ENCODE peak calls at places on chromosomes 12 and 14, in four cellular contexts. Y, C, B and G are unnamed samples.

GRCh38 chr12:58341791-58342190 is 400.4 kb downstream of the ATP23 start:
- DNase-seq in Y (peak; percentile 87), C (no peak), B (no peak), G (peak; percentile 95)

GRCh38 chr12:109719123-109720022 is 5.7 kb downstream of the FAM222A start:
- DNase-seq in Y (no peak), C (no peak), B (no peak), G (no peak)

GRCh38 chr14:26526132-26526531 is 71.7 kb downstream of the NOVA1 start:
- DNase-seq in Y (no peak), C (no peak), B (no peak), G (no peak)

GRCh38 chr14:99603471-99603933 is 505 bp downstream of the CCDC85C start:
- DNase-seq in Y (no peak), C (peak; percentile 29), B (no peak), G (peak; percentile 58)

GRCh38 chr12:8648598-8649205 is 13.9 kb downstream of the MFAP5 start:
- DNase-seq in Y (no peak), C (no peak), B (no peak), G (no peak)

GRCh38 chr12:118980407-118981014 is 830 bp upstream of the SRRM4 start:
- DNase-seq in Y (no peak), C (no peak), B (no peak), G (no peak)

GRCh38 chr14:21308479-21309237 is 28.8 kb downstream of the RPGRIP1 start:
- DNase-seq in Y (no peak), C (peak; percentile 42), B (peak; percentile 44), G (peak; percentile 89)

GRCh38 chr14:93937519-93937918 is 10.4 kb downstream of the FAM181A start:
- DNase-seq in Y (no peak), C (no peak), B (no peak), G (no peak)

GRCh38 chr14:36952702-36953101 is 219.7 kb downstream of the SLC25A21 start:
- DNase-seq in Y (no peak), C (no peak), B (no peak), G (no peak)

GRCh38 chr12:52513736-52514135 is 6.5 kb downstream of the KRT5 start:
- DNase-seq in Y (no peak), C (no peak), B (no peak), G (no peak)

GRCh38 chr12:71551529-71551928 is 111.9 kb downstream of the LGR5 start:
- DNase-seq in Y (no peak), C (no peak), B (no peak), G (peak; percentile 58)

GRCh38 chr14:93184391-93185332 is at the start of the genes LYSET and MOAP1:
- DNase-seq in Y (peak; percentile 36), C (peak; percentile 84), B (peak; percentile 87), G (peak; percentile 93)

GRCh38 chr12:66087365-66087943 is 43.1 kb downstream of the LLPH start:
- DNase-seq in Y (peak; percentile 67), C (peak; percentile 14), B (peak; percentile 49), G (peak; percentile 88)
- H3K4me3 ChIP-seq in Y (no peak overlapping the region), C (no peak overlapping the region), B (no peak overlapping the region), G (no peak overlapping the region)

GRCh38 chr14:77347746-77348145 is 26.9 kb downstream of the GSTZ1 start:
- DNase-seq in Y (no peak), C (no peak), B (no peak), G (no peak)
- H3K27ac ChIP-seq in Y (no peak overlapping the region), C (no peak overlapping the region), B (no peak overlapping the region), G (no peak overlapping the region)

GRCh38 chr12:46407360-46407759 is 34.8 kb upstream of the SLC38A2 start:
- DNase-seq in Y (no peak), C (no peak), B (no peak), G (no peak)

GRCh38 chr12:46406352-46407027 is 33.9 kb upstream of the SLC38A2 start:
- DNase-seq in Y (no peak), C (no peak), B (no peak), G (no peak)

GRCh38 chr12:46410495-46410894 is 37.9 kb upstream of the SLC38A2 start:
- DNase-seq in Y (no peak), C (no peak), B (no peak), G (no peak)

GRCh38 chr12:46409974-46410373 is 37.4 kb upstream of the SLC38A2 start:
- DNase-seq in Y (no peak), C (no peak), B (no peak), G (no peak)

GRCh38 chr12:46409342-46409741 is 36.8 kb upstream of the SLC38A2 start:
- DNase-seq in Y (no peak), C (no peak), B (no peak), G (no peak)
- H3K4me3 ChIP-seq in Y (no peak overlapping the region), C (no peak overlapping the region), B (no peak overlapping the region), G (no peak overlapping the region)

GRCh38 chr12:29734748-29735147 is 49.0 kb downstream of the TMTC1 start:
- DNase-seq in Y (no peak), C (no peak), B (no peak), G (no peak)
- H3K27ac ChIP-seq in Y (no peak overlapping the region), C (no peak overlapping the region), B (peak overlapping the region; percentile 83), G (no peak overlapping the region)

DNA sequence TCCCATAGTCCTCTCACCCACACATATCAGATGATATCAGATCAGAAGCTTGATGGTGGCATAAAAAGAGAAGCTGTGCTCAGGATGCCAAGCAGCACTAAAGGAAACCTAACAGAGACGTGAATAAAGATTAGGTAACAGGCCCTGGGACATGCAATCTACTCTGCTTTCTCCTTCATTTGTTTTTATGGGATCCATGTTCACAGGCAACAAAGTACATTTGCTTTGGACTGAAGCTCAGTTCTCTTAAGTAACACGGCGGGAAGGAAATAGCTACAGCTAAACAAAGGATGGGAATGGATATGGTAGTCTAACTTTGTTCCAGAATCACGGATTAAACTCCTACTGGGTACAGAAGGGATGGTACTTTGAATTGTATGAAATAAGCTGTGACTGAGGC is 119.5 kb downstream of the TTC7B start:
- DNase-seq in Y (no peak), C (no peak), B (no peak), G (peak; percentile 11)
- H3K4me3 ChIP-seq in Y (no peak overlapping the region), C (no peak overlapping the region), B (no peak overlapping the region), G (no peak overlapping the region)

GRCh38 chr14:68263563-68264350 is 444.2 kb downstream of the RAD51B start:
- DNase-seq in Y (no peak), C (no peak), B (no peak), G (peak; percentile 45)
- H3K27ac ChIP-seq in Y (no peak overlapping the region), C (no peak overlapping the region), B (no peak overlapping the region), G (no peak overlapping the region)

GRCh38 chr14:90398315-90398811 is 1.5 kb downstream of the CALM1 start:
- DNase-seq in Y (no peak), C (peak; percentile 42), B (no peak), G (peak; percentile 62)

GRCh38 chr14:90398841-90399540 is 2.2 kb downstream of the CALM1 start:
- DNase-seq in Y (no peak), C (no peak), B (no peak), G (no peak)

GRCh38 chr14:90397401-90398314 is 829 bp downstream of the CALM1 start:
- DNase-seq in Y (no peak), C (peak; percentile 34), B (peak; percentile 76), G (peak; percentile 70)

GRCh38 chr14:90400904-90401561 is 4.2 kb downstream of the CALM1 start:
- DNase-seq in Y (no peak), C (no peak), B (no peak), G (no peak)

GRCh38 chr14:90399541-90400444 is 3.0 kb downstream of the CALM1 start:
- DNase-seq in Y (peak; percentile 61), C (peak; percentile 75), B (peak; percentile 88), G (peak; percentile 96)
- H3K4me3 ChIP-seq in Y (peak overlapping the region; percentile 97), C (peak overlapping the region; percentile 75), B (peak overlapping the region; percentile 99), G (peak overlapping the region; percentile 90)

GRCh38 chr12:106249411-106250135 is 1.8 kb upstream of the CKAP4 start:
- DNase-seq in Y (no peak), C (no peak), B (no peak), G (no peak)
- H3K27ac ChIP-seq in Y (peak overlapping the region; percentile 11), C (peak overlapping the region; percentile 73), B (peak overlapping the region; percentile 98), G (no peak overlapping the region)

GRCh38 chr12:105106621-105107020 is 910 bp upstream of the WASHC4 start:
- DNase-seq in Y (no peak), C (no peak), B (no peak), G (no peak)
- H3K4me3 ChIP-seq in Y (peak overlapping the region; percentile 62), C (peak overlapping the region; percentile 81), B (peak overlapping the region; percentile 90), G (peak overlapping the region; percentile 73)